ENCODE peak calls at places on chromosomes 2 and 18, in ten cellular contexts. M, B, L, W, R, A, V, X, K and E are unnamed samples.

GRCh38 chr2:113858764-113859163 is 31.1 kb upstream of the ACTR3 start:
- DNase-seq in M (no peak), K (no peak), X (peak), W (no peak), A (no peak), L (no peak), B (peak), R (no peak), V (no peak), E (no peak)

GRCh38 chr2:121898483-121898882 is 143.0 kb downstream of the TSN start:
- DNase-seq in V (no peak), A (no peak), X (peak), B (peak), R (no peak), K (no peak), M (no peak), W (no peak), L (no peak), E (no peak)

GRCh38 chr18:76553715-76554603 is 58.9 kb upstream of the ZNF516 start:
- DNase-seq in V (no peak), X (peak), R (no peak), K (no peak), B (peak), M (no peak), W (no peak), L (no peak), A (no peak), E (no peak)

GRCh38 chr2:220104871-220105351 is 477.5 kb downstream of the SLC4A3 start:
- DNase-seq in V (no peak), W (no peak), R (no peak), L (no peak), M (peak), X (peak), B (peak), K (no peak), A (no peak), E (no peak)

GRCh38 chr18:79949571-79950439 is 1.6 kb downstream of the SLC66A2 start:
- DNase-seq in R (peak), A (peak), L (no peak), X (peak), V (no peak), K (no peak), B (no peak), W (peak), M (no peak), E (no peak)

GRCh38 chr2:119428488-119429224 is 3.0 kb upstream of the TMEM37 start:
- DNase-seq in X (no peak), V (no peak), M (peak), R (peak), L (no peak), A (no peak), K (no peak), W (peak), B (no peak), E (no peak)

GRCh38 chr18:37294951-37295350 is 270.6 kb downstream of the CELF4 start:
- DNase-seq in K (no peak), R (no peak), X (peak), M (peak), A (no peak), L (no peak), V (no peak), W (no peak), B (no peak), E (no peak)

GRCh38 chr2:12759248-12759647 is 42.5 kb downstream of the TRIB2 start:
- DNase-seq in X (peak), L (no peak), V (no peak), M (no peak), W (no peak), K (no peak), B (peak), R (no peak), A (no peak), E (no peak)

GRCh38 chr2:25685030-25685429 is 11.7 kb upstream of the DTNB start:
- DNase-seq in K (no peak), X (no peak), W (no peak), M (no peak), L (no peak), V (no peak), R (no peak), A (no peak), B (no peak), E (no peak)

GRCh38 chr2:174445248-174445647 is 41.6 kb downstream of the GPR155 start:
- DNase-seq in W (no peak), M (no peak), V (no peak), B (no peak), A (no peak), L (no peak), K (no peak), R (no peak), X (peak), E (no peak)

GRCh38 chr2:152730591-152731333 is 12.3 kb downstream of the ARL6IP6 start:
- DNase-seq in V (no peak), B (no peak), M (no peak), K (peak), X (peak), L (peak), A (no peak), R (no peak), W (no peak), E (no peak)